ENCODE peak calls at places on chromosomes 11 and 22, in four cellular contexts. One of them, this sample, is unnamed.
A peak's percentile ranks its signal among the peaks of the same experiment; 100 is the strongest.

GRCh38 chr11:67286621-67287333 is 2.3 kb upstream of the ANKRD13D start:
- DNase-seq in neuronal stem cell: no peak
- DNase-seq in H1: no peak
- DNase-seq in mesenchymal stem cell: no peak
- DNase-seq in this sample: no peak

GRCh38 chr11:31060880-31061279 is 308.7 kb downstream of the DCDC1 start:
- DNase-seq in mesenchymal stem cell: no peak
- DNase-seq in neuronal stem cell: peak; percentile 44
- DNase-seq in H1: no peak
- DNase-seq in this sample: no peak

GRCh38 chr11:123188508-123189165 is 6.4 kb downstream of the CLMP start:
- DNase-seq in mesenchymal stem cell: peak; percentile 97
- DNase-seq in neuronal stem cell: no peak
- DNase-seq in H1: no peak
- DNase-seq in this sample: no peak

GRCh38 chr22:41030891-41031290 is 61.5 kb upstream of the EP300 start:
- DNase-seq in H1: no peak
- DNase-seq in neuronal stem cell: no peak
- DNase-seq in mesenchymal stem cell: no peak
- DNase-seq in this sample: no peak

GRCh38 chr11:27482793-27483192 is 10.2 kb upstream of the LGR4 start:
- DNase-seq in H1: no peak
- DNase-seq in neuronal stem cell: no peak
- DNase-seq in mesenchymal stem cell: no peak
- DNase-seq in this sample: no peak

GRCh38 chr22:22616636-22617035 is 27.8 kb upstream of the GGTLC2 start:
- DNase-seq in H1: no peak
- DNase-seq in neuronal stem cell: no peak
- DNase-seq in mesenchymal stem cell: no peak
- DNase-seq in this sample: peak; percentile 5

GRCh38 chr11:61129608-61130523 is 27.6 kb downstream of the CD5 start:
- DNase-seq in neuronal stem cell: peak; percentile 85
- DNase-seq in H1: peak; percentile 98
- DNase-seq in mesenchymal stem cell: peak; percentile 97
- DNase-seq in this sample: peak; percentile 87

GRCh38 chr11:14414470-14415461 is 55.8 kb upstream of the RRAS2 start:
- DNase-seq in H1: no peak
- DNase-seq in mesenchymal stem cell: peak; percentile 23
- DNase-seq in neuronal stem cell: no peak
- DNase-seq in this sample: no peak

GRCh38 chr11:43130616-43131015 is 181.2 kb upstream of the API5 start:
- DNase-seq in H1: no peak
- DNase-seq in neuronal stem cell: peak; percentile 29
- DNase-seq in mesenchymal stem cell: no peak
- DNase-seq in this sample: peak; percentile 18

GRCh38 chr22:46730568-46731245 is 7.3 kb downstream of the CERK start:
- DNase-seq in mesenchymal stem cell: peak; percentile 82
- DNase-seq in neuronal stem cell: no peak
- DNase-seq in H1: no peak
- DNase-seq in this sample: no peak

GRCh38 chr11:77127969-77128691 is at the start of gene MYO7A:
- DNase-seq in mesenchymal stem cell: peak; percentile 89
- DNase-seq in neuronal stem cell: peak; percentile 37
- DNase-seq in H1: peak; percentile 70
- DNase-seq in this sample: peak; percentile 39

GRCh38 chr11:43923327-43924111 is 18.9 kb upstream of the C11orf96 start:
- DNase-seq in neuronal stem cell: no peak
- DNase-seq in H1: no peak
- DNase-seq in mesenchymal stem cell: peak; percentile 97
- DNase-seq in this sample: peak; percentile 41

GRCh38 chr22:31957970-31958594 is 13.7 kb downstream of the YWHAH start:
- DNase-seq in mesenchymal stem cell: no peak
- DNase-seq in neuronal stem cell: no peak
- DNase-seq in H1: no peak
- DNase-seq in this sample: no peak

GRCh38 chr11:4134844-4135243 is 40.2 kb downstream of the RRM1 start:
- DNase-seq in H1: no peak
- DNase-seq in neuronal stem cell: no peak
- DNase-seq in mesenchymal stem cell: peak; percentile 39
- DNase-seq in this sample: no peak

DNA sequence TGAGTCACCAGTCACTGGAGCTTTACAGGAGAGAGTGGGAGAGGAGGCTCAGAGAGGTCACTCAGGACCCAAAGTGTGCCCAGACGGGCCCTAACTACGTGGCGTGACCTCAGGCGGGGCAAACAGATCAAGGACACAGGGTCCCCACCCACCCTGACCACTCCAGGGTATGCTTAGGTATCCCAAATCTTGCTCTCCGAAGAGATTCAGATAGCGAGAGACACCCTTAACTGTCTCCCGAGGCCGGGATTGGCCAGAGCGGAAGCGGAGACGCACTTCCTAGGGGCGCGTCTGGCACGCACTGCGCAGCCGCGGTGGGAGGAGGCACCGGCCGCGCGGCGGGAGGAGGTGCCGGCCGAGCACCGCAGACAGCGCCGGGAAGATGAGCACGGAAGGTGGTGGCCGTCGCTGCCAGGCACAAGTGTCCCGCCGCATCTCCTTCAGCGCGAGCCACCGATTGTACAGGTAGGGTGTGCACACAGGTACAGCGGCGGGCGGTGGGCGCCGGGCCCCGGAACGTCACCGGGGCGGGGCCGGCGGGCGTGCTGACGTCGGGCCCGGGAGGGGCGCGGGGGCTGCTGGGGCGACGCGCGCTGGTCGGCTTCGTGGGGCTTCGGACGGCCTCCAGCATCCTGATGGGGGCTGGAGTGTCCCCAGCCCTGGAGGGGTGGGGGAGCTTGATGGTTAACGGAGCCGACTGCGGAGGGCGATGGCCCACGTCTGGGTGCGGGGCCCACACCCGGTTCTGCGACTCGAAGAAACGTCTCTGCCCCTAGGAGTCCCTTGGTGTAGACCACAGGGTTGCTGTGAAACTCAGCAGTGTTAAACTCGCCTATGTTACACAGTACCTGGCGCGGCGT is at the start of gene PTS:
- DNase-seq in H1: peak; percentile 82
- DNase-seq in mesenchymal stem cell: peak; percentile 92
- DNase-seq in neuronal stem cell: peak; percentile 74
- DNase-seq in this sample: peak; percentile 96
- H2BK12ac ChIP-seq in H1: peak within 1 kb of the TSS; percentile 97
- H2BK12ac ChIP-seq in mesenchymal stem cell: peak within 1 kb of the TSS; percentile 90
- H2BK12ac ChIP-seq in neuronal stem cell: no peak within 1 kb of the TSS
- H2BK12ac ChIP-seq in this sample: peak within 1 kb of the TSS; percentile 29

GRCh38 chr11:59426361-59427067 is at the start of gene OR5A2:
- DNase-seq in H1: peak; percentile 49
- DNase-seq in neuronal stem cell: peak; percentile 76
- DNase-seq in mesenchymal stem cell: no peak
- DNase-seq in this sample: no peak
- H3K4me3 ChIP-seq in H1: peak within 1 kb of the TSS; percentile 0
- H3K4me3 ChIP-seq in neuronal stem cell: no peak within 1 kb of the TSS
- H3K4me3 ChIP-seq in mesenchymal stem cell: no peak within 1 kb of the TSS
- H3K4me3 ChIP-seq in this sample: no peak within 1 kb of the TSS

GRCh38 chr11:116690623-116691022 is 82.2 kb downstream of the BUD13 start:
- DNase-seq in mesenchymal stem cell: no peak
- DNase-seq in H1: no peak
- DNase-seq in neuronal stem cell: no peak
- DNase-seq in this sample: no peak

GRCh38 chr11:116689413-116690127 is 83.2 kb downstream of the BUD13 start:
- DNase-seq in H1: no peak
- DNase-seq in neuronal stem cell: no peak
- DNase-seq in mesenchymal stem cell: no peak
- DNase-seq in this sample: no peak

GRCh38 chr11:116686891-116687290 is 85.9 kb downstream of the BUD13 start:
- DNase-seq in neuronal stem cell: no peak
- DNase-seq in mesenchymal stem cell: no peak
- DNase-seq in H1: no peak
- DNase-seq in this sample: no peak

GRCh38 chr11:116688202-116688540 is 84.6 kb downstream of the BUD13 start:
- DNase-seq in mesenchymal stem cell: no peak
- DNase-seq in H1: no peak
- DNase-seq in neuronal stem cell: no peak
- DNase-seq in this sample: no peak

DNA sequence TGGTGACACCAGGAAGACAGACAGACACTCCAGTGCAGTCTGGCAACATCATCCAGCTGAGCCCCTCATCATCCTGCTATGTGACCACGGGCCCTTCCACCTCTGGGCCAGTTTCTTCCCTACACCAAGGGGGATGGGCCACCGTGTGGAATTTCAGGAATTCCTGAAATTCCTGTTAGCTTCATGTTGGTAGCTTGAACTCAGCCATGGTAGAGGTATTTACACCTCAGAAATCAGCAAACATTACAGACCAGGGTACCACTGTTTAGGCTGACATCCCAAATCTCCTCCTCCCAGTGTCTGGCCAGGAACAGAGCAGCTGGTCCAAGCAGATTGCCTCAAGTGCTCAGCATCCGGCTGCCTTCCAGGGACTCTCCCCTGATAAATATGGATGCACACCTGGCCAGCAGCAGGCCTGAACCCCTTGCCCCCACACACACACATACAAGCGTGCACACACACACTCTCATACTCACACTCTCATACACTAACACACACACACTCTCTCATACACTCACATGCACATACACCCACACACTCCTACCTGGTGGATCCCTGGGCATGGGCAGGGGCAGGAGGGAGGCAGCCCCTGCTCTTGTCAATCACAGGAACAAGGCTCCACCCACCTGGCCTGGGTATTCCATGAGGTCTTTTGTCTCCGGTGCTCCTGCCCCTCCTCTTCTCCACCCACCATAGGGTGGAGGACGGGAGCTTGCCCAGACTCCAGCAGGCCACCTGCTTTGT is 85.2 kb downstream of the BUD13 start:
- DNase-seq in H1: peak; percentile 87
- DNase-seq in neuronal stem cell: peak; percentile 49
- DNase-seq in mesenchymal stem cell: no peak
- DNase-seq in this sample: no peak
- H2BK12ac ChIP-seq in H1: peak overlapping the region; percentile 100
- H2BK12ac ChIP-seq in neuronal stem cell: peak overlapping the region; percentile 67
- H2BK12ac ChIP-seq in mesenchymal stem cell: no peak overlapping the region
- H2BK12ac ChIP-seq in this sample: no peak overlapping the region

DNA sequence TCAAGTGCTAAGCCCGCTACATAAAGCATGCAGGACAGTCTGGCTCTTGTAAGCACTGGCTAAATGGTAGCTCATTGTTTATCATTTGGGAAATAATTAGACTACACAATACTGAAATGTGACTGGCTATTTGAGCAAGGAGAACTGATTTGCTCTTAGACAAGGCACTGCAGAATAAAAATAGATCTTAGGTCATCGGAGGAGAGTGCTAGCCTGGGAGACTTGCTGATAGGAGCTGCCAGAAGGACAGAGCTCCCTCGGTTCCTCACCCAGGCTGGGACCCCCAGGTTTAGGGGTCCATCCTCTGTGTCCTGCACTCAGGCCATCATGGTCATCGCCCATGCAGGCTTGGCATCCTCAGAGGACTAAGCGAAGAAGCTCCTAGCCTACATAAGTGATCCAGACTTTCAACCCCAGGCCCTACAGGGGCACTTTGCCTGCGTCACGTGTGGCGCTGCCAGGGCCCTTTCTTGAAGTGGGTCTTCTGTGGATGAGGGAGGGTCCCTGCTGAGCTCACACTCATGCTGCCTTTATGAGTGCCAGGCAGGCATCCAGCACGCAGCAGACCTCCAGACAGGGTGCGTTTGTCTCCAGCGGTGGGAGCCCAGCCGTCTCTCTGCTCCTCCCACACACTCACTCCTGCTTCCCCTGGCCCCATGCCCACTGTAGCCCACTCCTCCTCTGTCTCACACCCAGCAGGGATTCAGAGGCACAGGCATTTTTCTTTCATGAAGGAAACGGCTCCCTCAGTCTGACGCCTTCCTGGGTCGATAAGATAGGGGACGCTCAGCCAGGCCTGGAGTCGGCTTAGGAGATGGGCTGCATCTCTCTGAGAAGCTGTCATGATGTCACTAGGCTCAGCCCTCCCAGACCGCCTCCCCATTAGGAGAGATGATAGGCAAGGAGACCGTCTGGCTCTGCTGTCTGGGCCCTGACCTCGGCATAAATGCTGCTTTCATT is 184.1 kb upstream of the NCAM1 start:
- DNase-seq in mesenchymal stem cell: no peak
- DNase-seq in H1: no peak
- DNase-seq in neuronal stem cell: no peak
- DNase-seq in this sample: no peak
- H3K4me3 ChIP-seq in mesenchymal stem cell: no peak overlapping the region
- H3K4me3 ChIP-seq in H1: no peak overlapping the region
- H3K4me3 ChIP-seq in neuronal stem cell: no peak overlapping the region
- H3K4me3 ChIP-seq in this sample: no peak overlapping the region

DNA sequence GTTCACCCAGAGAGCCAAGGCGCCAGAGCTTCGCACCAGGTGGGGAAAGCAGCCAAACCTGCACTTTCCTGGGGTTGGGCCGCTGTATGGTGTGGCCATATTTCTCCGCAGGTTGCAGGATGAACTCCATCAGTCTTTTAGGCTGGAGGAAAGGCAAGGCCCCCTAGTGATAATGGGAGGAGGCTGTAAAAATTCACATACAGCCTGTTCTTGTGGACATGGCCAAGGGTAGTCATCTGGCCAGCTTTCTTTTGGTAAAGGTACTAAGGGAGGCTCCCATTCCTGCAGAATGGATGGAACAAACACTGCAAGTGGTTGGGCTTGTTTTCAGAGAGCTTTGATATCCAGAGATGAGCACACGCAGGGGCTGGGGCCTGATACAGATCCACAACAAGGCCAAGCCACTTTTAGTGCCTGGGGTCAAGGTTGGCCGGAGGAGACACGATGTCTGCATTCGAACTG is 29.6 kb downstream of the C22orf31 start:
- DNase-seq in neuronal stem cell: no peak
- DNase-seq in H1: no peak
- DNase-seq in mesenchymal stem cell: no peak
- DNase-seq in this sample: no peak
- H2BK12ac ChIP-seq in neuronal stem cell: no peak overlapping the region
- H2BK12ac ChIP-seq in H1: peak overlapping the region; percentile 95
- H2BK12ac ChIP-seq in mesenchymal stem cell: peak overlapping the region; percentile 55
- H2BK12ac ChIP-seq in this sample: peak overlapping the region; percentile 94